ENCODE peak calls at places on chromosomes 4 and X, in nine cellular contexts. One of them, this sample, is unnamed.
A peak's percentile ranks its signal among the peaks of the same experiment; 100 is the strongest.

GRCh38 chr4:145097821-145098674 is at the start of the genes ABCE1 and ANAPC10:
- DNase-seq in hepatocyte: peak; percentile 100
- DNase-seq in ascending aorta: peak; percentile 98
- DNase-seq in H9: peak; percentile 96
- DNase-seq in Caco-2: peak; percentile 95
- DNase-seq in A549: peak; percentile 79
- DNase-seq in adrenal gland: peak; percentile 98
- DNase-seq in GM23248: peak; percentile 100
- DNase-seq in lung: peak; percentile 97
- DNase-seq in this sample: peak; percentile 96

GRCh38 chr4:139556735-139557505 is 901 bp upstream of the SETD7 start:
- DNase-seq in hepatocyte: peak; percentile 67
- DNase-seq in ascending aorta: peak; percentile 82
- DNase-seq in H9: peak; percentile 64
- DNase-seq in Caco-2: peak; percentile 50
- DNase-seq in A549: peak; percentile 35
- DNase-seq in adrenal gland: peak; percentile 83
- DNase-seq in GM23248: peak; percentile 63
- DNase-seq in lung: peak; percentile 77
- DNase-seq in this sample: peak; percentile 79

GRCh38 chrX:119407681-119408080 is 8.5 kb downstream of the SLC25A43 start:
- DNase-seq in hepatocyte: no peak
- DNase-seq in ascending aorta: no peak
- DNase-seq in H9: no peak
- DNase-seq in Caco-2: no peak
- DNase-seq in A549: no peak
- DNase-seq in adrenal gland: no peak
- DNase-seq in GM23248: peak; percentile 69
- DNase-seq in lung: no peak
- DNase-seq in this sample: no peak

GRCh38 chr4:83535520-83535944 is 376 bp upstream of the GPAT3 start:
- DNase-seq in hepatocyte: peak; percentile 34
- DNase-seq in ascending aorta: peak; percentile 64
- DNase-seq in H9: peak; percentile 50
- DNase-seq in Caco-2: peak; percentile 35
- DNase-seq in A549: peak; percentile 42
- DNase-seq in adrenal gland: peak; percentile 57
- DNase-seq in GM23248: peak; percentile 76
- DNase-seq in lung: peak; percentile 50
- DNase-seq in this sample: peak; percentile 82

GRCh38 chr4:118740869-118741268 is 55.7 kb downstream of the METTL14 start:
- DNase-seq in hepatocyte: peak; percentile 30
- DNase-seq in ascending aorta: no peak
- DNase-seq in H9: no peak
- DNase-seq in Caco-2: no peak
- DNase-seq in A549: peak; percentile 1
- DNase-seq in adrenal gland: no peak
- DNase-seq in GM23248: peak; percentile 74
- DNase-seq in lung: no peak
- DNase-seq in this sample: no peak

GRCh38 chr4:149781150-149781549 is 34.5 kb downstream of the IQCM start:
- DNase-seq in hepatocyte: no peak
- DNase-seq in ascending aorta: no peak
- DNase-seq in H9: no peak
- DNase-seq in Caco-2: no peak
- DNase-seq in A549: no peak
- DNase-seq in adrenal gland: no peak
- DNase-seq in GM23248: peak; percentile 51
- DNase-seq in lung: no peak
- DNase-seq in this sample: no peak

GRCh38 chr4:57109847-57110634 is at the start of gene IGFBP7:
- DNase-seq in hepatocyte: peak; percentile 53
- DNase-seq in ascending aorta: peak; percentile 85
- DNase-seq in H9: no peak
- DNase-seq in Caco-2: peak; percentile 38
- DNase-seq in A549: no peak
- DNase-seq in adrenal gland: no peak
- DNase-seq in GM23248: peak; percentile 79
- DNase-seq in lung: peak; percentile 46
- DNase-seq in this sample: peak; percentile 27

GRCh38 chrX:12370444-12371089 is 232.3 kb downstream of the FRMPD4 start:
- DNase-seq in hepatocyte: no peak
- DNase-seq in ascending aorta: no peak
- DNase-seq in H9: no peak
- DNase-seq in Caco-2: no peak
- DNase-seq in A549: no peak
- DNase-seq in adrenal gland: peak; percentile 44
- DNase-seq in GM23248: peak; percentile 0
- DNase-seq in lung: no peak
- DNase-seq in this sample: no peak

GRCh38 chr4:14529653-14530052 is 472.6 kb upstream of the CPEB2 start:
- DNase-seq in hepatocyte: peak; percentile 55
- DNase-seq in ascending aorta: no peak
- DNase-seq in H9: peak; percentile 42
- DNase-seq in Caco-2: no peak
- DNase-seq in A549: no peak
- DNase-seq in adrenal gland: no peak
- DNase-seq in GM23248: no peak
- DNase-seq in lung: no peak
- DNase-seq in this sample: no peak

GRCh38 chr4:162201673-162202072 is 37.9 kb upstream of the FSTL5 start:
- DNase-seq in hepatocyte: no peak
- DNase-seq in ascending aorta: no peak
- DNase-seq in H9: no peak
- DNase-seq in Caco-2: no peak
- DNase-seq in A549: no peak
- DNase-seq in adrenal gland: no peak
- DNase-seq in GM23248: no peak
- DNase-seq in lung: no peak
- DNase-seq in this sample: no peak

GRCh38 chr4:65167719-65168118 is 502.6 kb downstream of the EPHA5 start:
- DNase-seq in hepatocyte: no peak
- DNase-seq in ascending aorta: no peak
- DNase-seq in H9: no peak
- DNase-seq in Caco-2: no peak
- DNase-seq in A549: no peak
- DNase-seq in adrenal gland: no peak
- DNase-seq in GM23248: no peak
- DNase-seq in lung: no peak
- DNase-seq in this sample: no peak

GRCh38 chr4:111678466-111678865 is 466.8 kb upstream of the FAM241A start:
- DNase-seq in hepatocyte: no peak
- DNase-seq in ascending aorta: no peak
- DNase-seq in H9: no peak
- DNase-seq in Caco-2: no peak
- DNase-seq in A549: no peak
- DNase-seq in adrenal gland: no peak
- DNase-seq in GM23248: peak; percentile 98
- DNase-seq in lung: no peak
- DNase-seq in this sample: no peak

GRCh38 chrX:13492286-13492685 is 77.1 kb upstream of the EGFL6 start:
- DNase-seq in hepatocyte: no peak
- DNase-seq in ascending aorta: no peak
- DNase-seq in H9: no peak
- DNase-seq in Caco-2: no peak
- DNase-seq in A549: no peak
- DNase-seq in adrenal gland: no peak
- DNase-seq in GM23248: no peak
- DNase-seq in lung: no peak
- DNase-seq in this sample: no peak

GRCh38 chr4:89070041-89070440 is 13.1 kb upstream of the FAM13A start:
- DNase-seq in hepatocyte: no peak
- DNase-seq in ascending aorta: no peak
- DNase-seq in H9: no peak
- DNase-seq in Caco-2: no peak
- DNase-seq in A549: no peak
- DNase-seq in adrenal gland: no peak
- DNase-seq in GM23248: no peak
- DNase-seq in lung: no peak
- DNase-seq in this sample: no peak

GRCh38 chr4:87707279-87707918 is 57.3 kb downstream of the DMP1 start:
- DNase-seq in hepatocyte: no peak
- DNase-seq in ascending aorta: no peak
- DNase-seq in H9: peak; percentile 41
- DNase-seq in Caco-2: no peak
- DNase-seq in A549: no peak
- DNase-seq in adrenal gland: no peak
- DNase-seq in GM23248: no peak
- DNase-seq in lung: no peak
- DNase-seq in this sample: no peak

GRCh38 chr4:75916091-75916661 is 13.9 kb upstream of the PPEF2 start:
- DNase-seq in hepatocyte: peak; percentile 73
- DNase-seq in ascending aorta: no peak
- DNase-seq in H9: peak; percentile 34
- DNase-seq in Caco-2: no peak
- DNase-seq in A549: peak; percentile 47
- DNase-seq in adrenal gland: no peak
- DNase-seq in GM23248: peak; percentile 68
- DNase-seq in lung: no peak
- DNase-seq in this sample: peak; percentile 30

GRCh38 chrX:111504941-111505340 is 6.5 kb upstream of the SERTM2 start:
- DNase-seq in hepatocyte: no peak
- DNase-seq in ascending aorta: no peak
- DNase-seq in H9: no peak
- DNase-seq in Caco-2: no peak
- DNase-seq in A549: no peak
- DNase-seq in adrenal gland: peak; percentile 42
- DNase-seq in GM23248: no peak
- DNase-seq in lung: no peak
- DNase-seq in this sample: no peak

DNA sequence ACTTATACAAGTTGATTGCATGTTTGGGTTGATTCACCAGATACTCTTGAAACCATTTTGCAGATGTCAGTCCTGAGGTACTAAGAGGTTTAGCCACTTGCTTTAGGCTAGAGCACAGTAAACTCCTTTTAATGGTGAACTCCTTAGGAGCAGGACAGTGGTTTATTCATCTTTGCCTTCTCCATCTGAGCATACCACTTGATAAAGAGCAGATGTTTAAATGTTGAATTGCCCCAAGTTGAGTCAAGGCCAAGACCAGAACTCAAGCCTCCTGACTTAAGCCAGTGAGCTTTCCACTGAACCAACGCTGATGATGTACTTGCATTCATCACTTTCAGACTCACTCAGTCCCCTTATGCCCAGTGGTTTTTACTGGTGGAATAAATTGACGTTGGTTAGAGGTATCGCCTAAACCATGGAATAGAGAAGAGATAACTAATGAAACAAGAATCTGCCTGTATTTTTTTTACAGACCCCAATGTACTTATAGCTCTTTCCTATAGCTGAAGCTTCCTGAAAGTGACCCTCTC is 7.5 kb downstream of the DAPP1 start:
- DNase-seq in hepatocyte: no peak
- DNase-seq in ascending aorta: no peak
- DNase-seq in H9: no peak
- DNase-seq in Caco-2: no peak
- DNase-seq in A549: no peak
- DNase-seq in adrenal gland: no peak
- DNase-seq in GM23248: no peak
- DNase-seq in lung: no peak
- DNase-seq in this sample: no peak
- H3K4me1 ChIP-seq in hepatocyte: no peaks in the 10 kb centered on the region
- H3K4me1 ChIP-seq in ascending aorta: no peaks in the 10 kb centered on the region
- H3K4me1 ChIP-seq in H9: no peaks in the 10 kb centered on the region
- H3K4me1 ChIP-seq in Caco-2: no peaks in the 10 kb centered on the region
- H3K4me1 ChIP-seq in A549: no peaks in the 10 kb centered on the region
- H3K4me1 ChIP-seq in adrenal gland: no peaks in the 10 kb centered on the region
- H3K4me1 ChIP-seq in GM23248: no peaks in the 10 kb centered on the region
- H3K4me1 ChIP-seq in lung: no peaks in the 10 kb centered on the region
- H3K4me1 ChIP-seq in this sample: no peaks in the 10 kb centered on the region

DNA sequence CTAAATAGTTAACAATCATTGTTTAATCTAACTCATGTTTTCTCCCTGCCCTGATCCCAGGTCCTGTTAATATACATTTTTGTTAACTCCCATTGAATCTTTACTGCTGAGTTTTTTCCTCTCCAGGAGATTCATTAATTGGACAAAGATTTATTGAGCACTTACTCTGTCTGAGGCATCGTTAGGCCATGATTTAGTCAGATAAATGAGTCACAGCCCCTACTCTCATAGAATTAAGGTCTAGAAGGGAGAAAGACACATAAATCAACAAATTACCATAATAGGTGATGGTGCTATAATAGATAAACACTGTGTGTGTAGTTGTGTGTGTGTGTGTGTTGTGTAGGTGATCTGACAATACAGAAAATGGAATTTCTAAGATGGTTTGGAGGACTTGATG is 112.5 kb downstream of the MAPK10 start:
- DNase-seq in hepatocyte: no peak
- DNase-seq in ascending aorta: no peak
- DNase-seq in H9: no peak
- DNase-seq in Caco-2: no peak
- DNase-seq in A549: no peak
- DNase-seq in adrenal gland: no peak
- DNase-seq in GM23248: peak; percentile 16
- DNase-seq in lung: no peak
- DNase-seq in this sample: no peak
- H3K4me1 ChIP-seq in hepatocyte: no peaks in the 10 kb centered on the region
- H3K4me1 ChIP-seq in ascending aorta: no peaks in the 10 kb centered on the region
- H3K4me1 ChIP-seq in H9: no peaks in the 10 kb centered on the region
- H3K4me1 ChIP-seq in Caco-2: no peaks in the 10 kb centered on the region
- H3K4me1 ChIP-seq in A549: no peaks in the 10 kb centered on the region
- H3K4me1 ChIP-seq in adrenal gland: no peaks in the 10 kb centered on the region
- H3K4me1 ChIP-seq in GM23248: no peaks in the 10 kb centered on the region
- H3K4me1 ChIP-seq in lung: no peaks in the 10 kb centered on the region
- H3K4me1 ChIP-seq in this sample: no peaks in the 10 kb centered on the region

DNA sequence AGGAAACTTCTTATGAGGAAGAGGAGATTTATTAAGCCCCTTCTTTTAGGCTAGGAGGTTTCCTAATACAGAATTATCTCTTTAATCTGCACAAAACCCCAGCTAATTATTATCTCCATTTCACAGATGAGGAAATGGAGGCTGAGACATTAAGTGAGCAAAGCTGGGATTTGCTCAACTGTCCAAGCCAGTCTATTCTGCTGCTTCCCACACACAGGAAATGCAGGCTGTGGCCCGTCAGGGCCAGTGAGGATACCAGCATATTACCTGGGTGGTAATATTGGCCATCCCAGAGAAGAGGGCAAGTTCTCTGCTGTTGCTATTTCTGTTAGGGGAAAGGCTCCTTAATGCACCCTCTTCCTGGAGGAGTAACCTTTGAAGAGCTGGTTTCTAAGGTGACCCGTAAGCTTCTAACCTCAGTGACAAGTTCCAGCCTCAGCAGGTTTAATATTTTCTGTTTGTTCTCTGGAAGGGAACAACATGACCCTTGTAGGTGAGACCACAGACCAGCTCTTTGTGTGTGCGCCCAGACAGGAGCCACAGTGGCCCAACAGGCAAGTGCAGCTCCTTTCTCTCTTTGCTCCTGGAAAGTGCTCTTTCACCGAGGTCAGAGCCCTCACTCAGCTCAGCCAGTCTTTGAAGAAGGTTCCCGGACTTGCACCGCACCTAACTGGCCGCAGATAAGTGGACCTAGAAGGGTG is 35.6 kb downstream of the TBC1D9 start:
- DNase-seq in hepatocyte: no peak
- DNase-seq in ascending aorta: no peak
- DNase-seq in H9: no peak
- DNase-seq in Caco-2: no peak
- DNase-seq in A549: no peak
- DNase-seq in adrenal gland: no peak
- DNase-seq in GM23248: no peak
- DNase-seq in lung: no peak
- DNase-seq in this sample: no peak
- H3K4me1 ChIP-seq in hepatocyte: peaks cover 18% of the 10 kb centered on the region
- H3K4me1 ChIP-seq in ascending aorta: no peaks in the 10 kb centered on the region
- H3K4me1 ChIP-seq in H9: no peaks in the 10 kb centered on the region
- H3K4me1 ChIP-seq in Caco-2: peaks cover 12% of the 10 kb centered on the region
- H3K4me1 ChIP-seq in A549: peaks cover 19% of the 10 kb centered on the region
- H3K4me1 ChIP-seq in adrenal gland: peaks cover 29% of the 10 kb centered on the region
- H3K4me1 ChIP-seq in GM23248: peaks cover 24% of the 10 kb centered on the region
- H3K4me1 ChIP-seq in lung: peaks cover 12% of the 10 kb centered on the region
- H3K4me1 ChIP-seq in this sample: no peaks in the 10 kb centered on the region

GRCh38 chr4:39627413-39627812 is 11.3 kb downstream of the SMIM14 start:
- DNase-seq in hepatocyte: no peak
- DNase-seq in ascending aorta: no peak
- DNase-seq in H9: no peak
- DNase-seq in Caco-2: no peak
- DNase-seq in A549: no peak
- DNase-seq in adrenal gland: no peak
- DNase-seq in GM23248: no peak
- DNase-seq in lung: no peak
- DNase-seq in this sample: no peak
- H3K4me1 ChIP-seq in hepatocyte: peaks cover 15% of the 10 kb centered on the region
- H3K4me1 ChIP-seq in ascending aorta: peaks cover 5% of the 10 kb centered on the region
- H3K4me1 ChIP-seq in H9: no peaks in the 10 kb centered on the region
- H3K4me1 ChIP-seq in Caco-2: peaks cover 40% of the 10 kb centered on the region
- H3K4me1 ChIP-seq in A549: peaks cover 39% of the 10 kb centered on the region
- H3K4me1 ChIP-seq in adrenal gland: peaks cover 33% of the 10 kb centered on the region
- H3K4me1 ChIP-seq in GM23248: peaks cover 20% of the 10 kb centered on the region
- H3K4me1 ChIP-seq in lung: peaks cover 2% of the 10 kb centered on the region
- H3K4me1 ChIP-seq in this sample: peaks cover 8% of the 10 kb centered on the region